ENCODE peak calls at places on chromosomes 7 and 10, in seven cellular contexts. L is frontal cortex, D is neural crest cell, V is dermis microvascular lymphatic vessel endothelial cell, E is AG20443, S is NCI-H1105, P is skeletal muscle cell. O is an unnamed sample.

GRCh38 chr10:84837877-84838276 is 509.5 kb downstream of the CCSER2 start:
- DNase-seq in L (no peak), D (no peak), V (no peak), E (no peak), S (no peak), P (no peak), O (no peak)

GRCh38 chr7:146359181-146359580 is 242.6 kb downstream of the CNTNAP2 start:
- DNase-seq in L (no peak), D (no peak), V (no peak), E (no peak), S (no peak), P (no peak), O (no peak)

GRCh38 chr10:97074256-97075145 is 111.3 kb downstream of the SLIT1 start:
- DNase-seq in L (no peak), D (no peak), V (no peak), E (no peak), S (no peak), P (no peak), O (no peak)

GRCh38 chr7:130961128-130961601 is 227.2 kb upstream of the KLF14 start:
- DNase-seq in L (no peak), D (no peak), V (no peak), E (peak; percentile 37), S (no peak), P (no peak), O (peak; percentile 17)

GRCh38 chr10:114663631-114664030 is 5.6 kb upstream of the ABLIM1 start:
- DNase-seq in L (no peak), D (no peak), V (no peak), E (no peak), S (no peak), P (no peak), O (no peak)

GRCh38 chr10:101291254-101292193 is 62.3 kb upstream of the LBX1 start:
- DNase-seq in L (peak; percentile 72), D (peak; percentile 78), V (peak; percentile 52), E (peak; percentile 75), S (peak; percentile 52), P (no peak), O (peak; percentile 69)

GRCh38 chr7:96310106-96310505 is 11.8 kb downstream of the SLC25A13 start:
- DNase-seq in L (peak; percentile 8), D (no peak), V (peak; percentile 55), E (peak; percentile 27), S (no peak), P (no peak), O (no peak)

GRCh38 chr10:91409069-91409868 is 875 bp upstream of the HECTD2 start:
- DNase-seq in L (peak; percentile 54), D (peak; percentile 55), V (peak; percentile 93), E (peak; percentile 89), S (peak; percentile 71), P (peak; percentile 65), O (peak; percentile 64)

GRCh38 chr10:44975487-44976331 is 2.9 kb downstream of the DEPP1 start:
- DNase-seq in L (no peak), D (no peak), V (peak; percentile 93), E (no peak), S (peak; percentile 34), P (peak; percentile 30), O (no peak)

GRCh38 chr7:153381275-153382119 is 621.9 kb downstream of the ACTR3B start:
- DNase-seq in L (peak; percentile 46), D (no peak), V (no peak), E (no peak), S (peak; percentile 11), P (no peak), O (no peak)

GRCh38 chr10:91987397-91988037 is 63.9 kb downstream of the BTAF1 start:
- DNase-seq in L (no peak), D (no peak), V (peak; percentile 7), E (no peak), S (no peak), P (no peak), O (no peak)

GRCh38 chr7:50068850-50069551 is 24.0 kb downstream of the ZPBP start:
- DNase-seq in L (no peak), D (no peak), V (no peak), E (peak; percentile 44), S (peak; percentile 83), P (no peak), O (peak; percentile 43)

GRCh38 chr10:86348321-86349210 is 18.0 kb downstream of the GRID1 start:
- DNase-seq in L (no peak), D (no peak), V (peak; percentile 11), E (peak; percentile 45), S (no peak), P (no peak), O (no peak)

GRCh38 chr7:2199528-2199927 is 33.2 kb downstream of the MAD1L1 start:
- DNase-seq in L (no peak), D (no peak), V (no peak), E (no peak), S (no peak), P (no peak), O (no peak)

GRCh38 chr7:50226669-50227068 is 77.8 kb upstream of the IKZF1 start:
- DNase-seq in L (no peak), D (no peak), V (no peak), E (no peak), S (no peak), P (no peak), O (no peak)

GRCh38 chr7:108875139-108875538 is 305.5 kb downstream of the DNAJB9 start:
- DNase-seq in L (no peak), D (peak; percentile 13), V (peak; percentile 4), E (no peak), S (no peak), P (peak; percentile 1), O (no peak)

GRCh38 chr7:5456420-5456819 is 32.8 kb upstream of the TNRC18 start:
- DNase-seq in L (no peak), D (no peak), V (no peak), E (no peak), S (no peak), P (no peak), O (no peak)

GRCh38 chr7:108570146-108570755 is 577 bp downstream of the DNAJB9 start:
- DNase-seq in L (peak; percentile 24), D (no peak), V (peak; percentile 73), E (peak; percentile 52), S (peak; percentile 32), P (peak; percentile 16), O (peak; percentile 30)

GRCh38 chr7:108222236-108222892 is 92.2 kb upstream of the LAMB4 start:
- DNase-seq in L (no peak), D (no peak), V (peak; percentile 78), E (no peak), S (no peak), P (no peak), O (no peak)

GRCh38 chr7:55191161-55191925 is 172.5 kb downstream of the EGFR start:
- DNase-seq in L (no peak), D (no peak), V (no peak), E (no peak), S (no peak), P (no peak), O (peak; percentile 24)

GRCh38 chr10:78231930-78232329 is 198.3 kb downstream of the RPS24 start:
- DNase-seq in L (no peak), D (no peak), V (no peak), E (peak; percentile 58), S (no peak), P (no peak), O (peak; percentile 33)

GRCh38 chr10:69731184-69731583 is 70.5 kb upstream of the COL13A1 start:
- DNase-seq in L (no peak), D (no peak), V (peak; percentile 24), E (peak; percentile 64), S (no peak), P (no peak), O (no peak)

GRCh38 chr7:55065511-55066229 is 46.9 kb downstream of the EGFR start:
- DNase-seq in L (no peak), D (no peak), V (peak; percentile 81), E (peak; percentile 70), S (no peak), P (peak; percentile 67), O (no peak)

GRCh38 chr7:15580604-15581351 is 19.0 kb upstream of the AGMO start:
- DNase-seq in L (no peak), D (no peak), V (peak; percentile 67), E (no peak), S (no peak), P (no peak), O (no peak)

GRCh38 chr10:51524041-51524440 is 175.4 kb downstream of the CSTF2T start:
- DNase-seq in L (no peak), D (no peak), V (no peak), E (peak; percentile 8), S (no peak), P (peak; percentile 43), O (no peak)